ENCODE peak calls at places on chromosomes 6 and 20, in four cellular contexts. Y is progenitor cell of endocrine pancreas, O is breast epithelium, I is neural progenitor cell. M is an unnamed sample.
A peak's percentile ranks its signal among the peaks of the same experiment; 100 is the strongest.

GRCh38 chr20:45320948-45321595 is 13.0 kb upstream of the MATN4 start:
- DNase-seq in O (no peak), I (no peak), Y (no peak), M (no peak)

GRCh38 chr20:19288636-19289035 is 76.2 kb downstream of the SLC24A3 start:
- DNase-seq in O (no peak), I (no peak), Y (no peak), M (no peak)

GRCh38 chr6:21556968-21557721 is 36.4 kb upstream of the SOX4 start:
- DNase-seq in Y (no peak), I (no peak), O (no peak), M (no peak)

GRCh38 chr20:47802975-47803374 is 17.7 kb upstream of the SULF2 start:
- DNase-seq in I (no peak), O (no peak), Y (no peak), M (no peak)

GRCh38 chr6:99416892-99417767 is 8.0 kb downstream of the PNISR start:
- DNase-seq in I (no peak), O (no peak), Y (no peak), M (no peak)

GRCh38 chr6:106883808-106884262 is 90.7 kb downstream of the CD24 start:
- DNase-seq in Y (no peak), I (peak; percentile 26), O (no peak), M (no peak)

GRCh38 chr6:30840922-30841643 is 43.2 kb upstream of the DDR1 start:
- DNase-seq in O (no peak), I (no peak), Y (no peak), M (no peak)

GRCh38 chr6:47009583-47009982 is 32.5 kb downstream of the ADGRF1 start:
- DNase-seq in Y (no peak), I (no peak), O (no peak), M (no peak)

GRCh38 chr6:21138359-21139094 is 455.0 kb upstream of the SOX4 start:
- DNase-seq in O (no peak), Y (no peak), I (no peak), M (no peak)

GRCh38 chr20:10247440-10247839 is 28.8 kb downstream of the SNAP25 start:
- DNase-seq in O (no peak), I (no peak), Y (no peak), M (no peak)

GRCh38 chr6:15508363-15509330 is 154.2 kb downstream of the DTNBP1 start:
- DNase-seq in O (peak; percentile 20), Y (no peak), I (no peak), M (no peak)

GRCh38 chr6:154243793-154244768 is 112.5 kb downstream of the IPCEF1 start:
- DNase-seq in I (peak; percentile 14), Y (no peak), O (no peak), M (no peak)

GRCh38 chr6:110534731-110535164 is 58.3 kb upstream of the SLC22A16 start:
- DNase-seq in O (no peak), I (no peak), Y (no peak), M (no peak)

GRCh38 chr6:24919404-24919892 is 16.3 kb downstream of the RIPOR2 start:
- DNase-seq in Y (no peak), I (no peak), O (no peak), M (no peak)

GRCh38 chr6:30325873-30326445 is 768 bp upstream of the TRIM39 start:
- DNase-seq in Y (peak; percentile 31), O (no peak), I (peak; percentile 81), M (peak; percentile 55)

GRCh38 chr6:80094017-80094416 is 12.5 kb upstream of the BCKDHB start:
- DNase-seq in O (no peak), Y (no peak), I (peak; percentile 23), M (peak; percentile 9)

GRCh38 chr6:31794294-31794865 is 1.2 kb downstream of the VARS1 start:
- DNase-seq in I (peak; percentile 70), O (no peak), Y (no peak), M (no peak)

GRCh38 chr6:89197141-89197540 is 20.0 kb downstream of the GABRR1 start:
- DNase-seq in Y (no peak), I (no peak), O (no peak), M (no peak)

GRCh38 chr20:35093245-35093884 is 758 bp upstream of the TRPC4AP start:
- DNase-seq in Y (no peak), I (no peak), O (no peak), M (no peak)

GRCh38 chr6:149004664-149005063 is 257.8 kb downstream of the UST start:
- DNase-seq in I (no peak), Y (no peak), O (no peak), M (no peak)

GRCh38 chr20:24814556-24815195 is 134.4 kb upstream of the CST7 start:
- DNase-seq in O (no peak), Y (no peak), I (no peak), M (no peak)

GRCh38 chr6:39153766-39154397 is 38.9 kb upstream of the SAYSD1 start:
- DNase-seq in I (no peak), Y (no peak), O (no peak), M (no peak)

GRCh38 chr20:3922223-3922982 is 33.2 kb downstream of the PANK2 start:
- DNase-seq in O (no peak), I (no peak), Y (no peak), M (no peak)

GRCh38 chr20:62401331-62401779 is 5.7 kb downstream of the CABLES2 start:
- DNase-seq in Y (no peak), I (peak; percentile 60), O (no peak), M (peak; percentile 58)

GRCh38 chr6:163405412-163406309 is 8.9 kb upstream of the QKI start:
- DNase-seq in I (no peak), Y (no peak), O (no peak), M (no peak)

GRCh38 chr6:88586371-88587157 is 376.9 kb downstream of the RNGTT start:
- DNase-seq in Y (no peak), I (peak; percentile 13), O (no peak), M (no peak)

GRCh38 chr20:62656919-62657635 is 14.8 kb downstream of the SLCO4A1 start:
- DNase-seq in O (no peak), I (no peak), Y (no peak), M (no peak)

GRCh38 chr6:169810066-169810989 is 58.9 kb downstream of the ERMARD start:
- DNase-seq in Y (peak; percentile 62), O (no peak), I (peak; percentile 79), M (no peak)

GRCh38 chr6:152701081-152701862 is 3.6 kb downstream of the MYCT1 start:
- DNase-seq in I (no peak), O (no peak), Y (no peak), M (no peak)
- TF ChIP-seq CTCF in I (peak; percentile 35), O (no peak), Y (no peak), M (no peak)

GRCh38 chr6:138529510-138529909 is 30.2 kb upstream of the NHSL1 start:
- DNase-seq in O (no peak), Y (no peak), I (peak; percentile 39), M (no peak)
- TF ChIP-seq CTCF in O (no peak), Y (no peak), I (no peak), M (no peak)

DNA sequence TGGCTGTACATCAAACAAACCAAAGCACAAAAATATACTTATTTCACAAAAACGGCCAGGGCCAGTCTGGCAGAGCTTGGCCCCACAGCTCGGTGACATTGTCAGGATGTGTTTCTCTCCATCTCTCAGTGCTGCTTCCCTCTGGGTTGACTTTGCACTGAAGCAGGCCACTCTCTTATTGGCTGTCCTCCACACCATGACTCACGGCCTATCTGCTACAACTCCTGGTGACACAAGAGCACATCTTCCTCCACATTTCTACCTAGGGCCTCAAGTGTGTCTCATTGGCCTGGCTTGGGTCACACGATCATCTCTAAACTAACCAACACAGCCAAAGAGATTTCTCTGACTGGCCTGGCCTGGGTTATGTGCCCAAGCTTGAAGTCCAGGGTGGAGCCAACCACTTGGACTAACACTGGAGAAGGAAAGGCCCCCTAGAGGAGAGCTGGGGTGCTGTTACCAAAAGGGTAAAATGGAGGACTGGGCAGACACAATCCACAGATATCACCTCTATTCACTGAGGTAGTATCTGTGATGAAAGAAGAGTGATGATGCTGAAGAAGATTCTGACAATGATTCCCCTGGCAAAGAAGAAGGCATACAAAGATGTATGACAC is 159.8 kb upstream of the TSHZ2 start:
- DNase-seq in Y (no peak), O (no peak), I (no peak), M (no peak)
- TF ChIP-seq CTCF in Y (no peak), O (no peak), I (peak; percentile 12), M (no peak)

GRCh38 chr6:56246941-56247653 is at the start of gene COL21A1:
- DNase-seq in O (no peak), I (peak; percentile 89), Y (peak; percentile 66), M (peak; percentile 67)
- TF ChIP-seq CTCF in O (no peak), I (peak; percentile 57), Y (peak; percentile 52), M (no peak)

DNA sequence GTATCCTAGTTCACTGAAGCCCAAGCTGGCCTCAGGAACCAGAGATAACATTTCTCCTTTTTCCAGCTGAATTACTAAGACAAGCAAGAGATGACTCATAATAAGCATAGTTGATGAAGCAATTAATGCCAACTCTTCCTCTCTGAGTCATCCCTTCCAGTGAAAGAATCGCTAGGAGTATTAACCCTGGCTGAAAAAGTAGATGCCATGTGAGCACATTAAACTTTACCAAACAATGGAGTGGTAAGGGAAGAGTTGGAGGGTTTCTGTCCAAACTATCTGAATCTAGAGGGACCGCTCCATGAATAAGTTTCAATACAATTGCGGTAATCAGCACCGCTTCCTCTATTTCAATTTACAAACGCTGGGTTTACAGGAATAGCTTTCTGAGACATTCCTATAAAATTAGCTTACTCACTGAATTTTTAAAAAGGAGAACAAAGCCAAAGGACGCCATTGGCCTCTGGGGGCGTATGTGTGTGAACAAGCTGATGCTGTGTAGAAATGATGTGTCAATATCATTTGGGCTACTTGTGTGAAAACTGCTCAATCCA is 48.3 kb downstream of the ATXN1 start:
- DNase-seq in O (no peak), I (no peak), Y (no peak), M (no peak)
- TF ChIP-seq CTCF in O (no peak), I (peak; percentile 11), Y (peak; percentile 22), M (peak; percentile 16)

GRCh38 chr6:93017213-93017612 is 402.1 kb downstream of the EPHA7 start:
- DNase-seq in Y (no peak), O (no peak), I (peak; percentile 30), M (no peak)
- TF ChIP-seq CTCF in Y (peak; percentile 28), O (no peak), I (peak; percentile 40), M (no peak)

GRCh38 chr6:57089265-57089664 is 723 bp upstream of the ZNF451 start:
- DNase-seq in O (no peak), Y (no peak), I (peak; percentile 11), M (no peak)

GRCh38 chr6:57086843-57087242 is 3.1 kb upstream of the ZNF451 start:
- DNase-seq in O (no peak), I (no peak), Y (no peak), M (no peak)

GRCh38 chr6:57089687-57090457 is at the start of gene ZNF451:
- DNase-seq in Y (peak; percentile 91), I (peak; percentile 99), O (peak; percentile 95), M (peak; percentile 99)

GRCh38 chr6:57087916-57088315 is 2.1 kb upstream of the ZNF451 start:
- DNase-seq in I (no peak), O (no peak), Y (no peak), M (no peak)

GRCh38 chr6:57085441-57085840 is 4.5 kb upstream of the ZNF451 start:
- DNase-seq in I (no peak), O (no peak), Y (no peak), M (no peak)
- TF ChIP-seq CTCF in I (no peak), O (no peak), Y (no peak), M (no peak)

DNA sequence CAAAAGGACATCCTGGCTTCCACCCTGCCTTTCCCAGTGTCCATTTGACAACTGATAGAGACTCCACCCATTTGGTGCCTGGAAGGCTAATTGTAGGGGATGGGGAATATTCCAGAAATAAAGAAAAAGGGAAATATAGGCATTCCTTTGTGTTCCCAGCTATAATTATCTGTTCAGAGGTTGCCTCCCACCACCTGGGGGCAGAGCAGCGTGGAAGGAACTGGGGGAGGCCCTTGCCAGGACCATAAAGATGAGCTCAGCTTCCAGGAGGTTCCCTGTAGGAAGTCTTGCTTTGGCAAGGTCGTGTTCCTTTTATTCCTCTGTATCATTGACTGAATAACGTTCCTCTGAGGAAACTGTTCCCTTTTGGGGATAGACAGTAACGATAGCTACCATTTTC is 214.7 kb downstream of the TFAP2C start:
- DNase-seq in I (no peak), Y (no peak), O (no peak), M (no peak)
- TF ChIP-seq CTCF in I (peak; percentile 49), Y (no peak), O (no peak), M (no peak)